ENCODE peak calls at places on chromosomes 13 and 19, in four cellular contexts. J is AG09319, R is EL, K is NCI-H774. Y is an unnamed sample.

GRCh38 chr13:78602561-78603239 is 652 bp downstream of the POU4F1 start:
- DNase-seq in J (no peak), R (no peak), K (no peak), Y (no peak)

GRCh38 chr19:21328402-21328801 is 808 bp downstream of the ZNF708 start:
- DNase-seq in J (no peak), R (peak), K (peak), Y (peak)

GRCh38 chr19:42816901-42817300 is 51.4 kb upstream of the PSG8 start:
- DNase-seq in J (no peak), R (peak), K (no peak), Y (no peak)

GRCh38 chr13:32824061-32824460 is 192.2 kb upstream of the KL start:
- DNase-seq in J (no peak), R (no peak), K (no peak), Y (no peak)

GRCh38 chr19:4722671-4723464 is 774 bp downstream of the DPP9 start:
- DNase-seq in J (peak), R (peak), K (no peak), Y (no peak)

GRCh38 chr13:28059214-28059613 is 41.2 kb downstream of the FLT3 start:
- DNase-seq in J (no peak), R (peak), K (no peak), Y (peak)

GRCh38 chr13:54744747-54745146 is 1716.1 kb downstream of the OLFM4 start:
- DNase-seq in J (no peak), R (no peak), K (no peak), Y (no peak)

GRCh38 chr19:45470147-45471081 is 2.6 kb downstream of the FOSB start:
- DNase-seq in J (peak), R (peak), K (no peak), Y (no peak)

GRCh38 chr13:64930636-64931035 is 2299.5 kb downstream of the PCDH9 start:
- DNase-seq in J (no peak), R (no peak), K (no peak), Y (no peak)

GRCh38 chr19:44732235-44733014 is 16.1 kb upstream of the BCL3 start:
- DNase-seq in J (no peak), R (no peak), K (no peak), Y (no peak)

GRCh38 chr13:91774397-91774796 is 376.0 kb downstream of the GPC5 start:
- DNase-seq in J (no peak), R (no peak), K (no peak), Y (no peak)

GRCh38 chr19:34808566-34808965 is 35.6 kb upstream of the ZNF599 start:
- DNase-seq in J (no peak), R (peak), K (no peak), Y (no peak)

GRCh38 chr13:42148538-42148937 is 100.1 kb downstream of the DGKH start:
- DNase-seq in J (no peak), R (no peak), K (no peak), Y (no peak)

GRCh38 chr19:46372901-46373572 is 26.1 kb downstream of the PPP5C start:
- DNase-seq in J (no peak), R (no peak), K (peak), Y (peak)

GRCh38 chr13:31756346-31756745 is 17.0 kb downstream of the RXFP2 start:
- DNase-seq in J (no peak), R (peak), K (no peak), Y (no peak)

GRCh38 chr19:39705578-39706188 is 1.4 kb downstream of the LGALS14 start:
- DNase-seq in J (no peak), R (no peak), K (no peak), Y (no peak)

GRCh38 chr19:41886761-41887710 is 4.1 kb downstream of the ARHGEF1 start:
- DNase-seq in J (no peak), R (no peak), K (no peak), Y (no peak)

GRCh38 chr19:4206818-4207484 is 22.4 kb upstream of the EBI3 start:
- DNase-seq in J (no peak), R (peak), K (no peak), Y (peak)

GRCh38 chr19:16875584-16876555 is 12.9 kb upstream of the F2RL3 start:
- DNase-seq in J (no peak), R (no peak), K (no peak), Y (no peak)

GRCh38 chr13:89967701-89968100 is 1379.8 kb upstream of the MIR17HG start:
- DNase-seq in J (no peak), R (no peak), K (no peak), Y (no peak)

GRCh38 chr13:39767791-39768564 is 112.5 kb downstream of the COG6 start:
- DNase-seq in J (no peak), R (no peak), K (no peak), Y (peak)

GRCh38 chr19:4139614-4140236 is 13.7 kb upstream of the CREB3L3 start:
- DNase-seq in J (no peak), R (peak), K (peak), Y (peak)

GRCh38 chr13:111027481-111028439 is 87.3 kb upstream of the ARHGEF7 start:
- DNase-seq in J (no peak), R (no peak), K (no peak), Y (no peak)

GRCh38 chr19:15812059-15812722 is 3.3 kb downstream of the OR10H1 start:
- DNase-seq in J (no peak), R (no peak), K (no peak), Y (no peak)

GRCh38 chr19:29567366-29567915 is 38.6 kb upstream of the POP4 start:
- DNase-seq in J (no peak), R (no peak), K (no peak), Y (no peak)

GRCh38 chr19:39408392-39409206 is 2.0 kb downstream of the ZFP36 start:
- DNase-seq in J (no peak), R (peak), K (no peak), Y (no peak)

GRCh38 chr13:45393941-45394570 is 24.1 kb downstream of the SLC25A30 start:
- DNase-seq in J (no peak), R (peak), K (no peak), Y (peak)

GRCh38 chr13:111629457-111629856 is 309.0 kb downstream of the TEX29 start:
- DNase-seq in J (no peak), R (no peak), K (no peak), Y (no peak)

GRCh38 chr13:27599845-27600553 is 20.3 kb downstream of the LNX2 start:
- DNase-seq in J (no peak), R (peak), K (no peak), Y (no peak)

GRCh38 chr19:36213793-36214387 is 575 bp downstream of the ZNF565 start:
- DNase-seq in J (no peak), R (no peak), K (no peak), Y (no peak)

GRCh38 chr13:82070411-82070810 is 1729.5 kb upstream of the SPRY2 start:
- DNase-seq in J (no peak), R (no peak), K (no peak), Y (no peak)